ENCODE peak calls at places on chromosomes 1 and 21, in four cellular contexts. I is upper lobe of left lung, N is body of pancreas, C is uterus. J is an unnamed sample.

GRCh38 chr1:44905276-44905675 is 62.2 kb upstream of the PTCH2 start:
- DNase-seq in I (no peak), N (no peak), C (no peak), J (no peak)

GRCh38 chr1:183517401-183517800 is 45.1 kb downstream of the SMG7 start:
- DNase-seq in I (no peak), N (no peak), C (no peak), J (no peak)

GRCh38 chr21:43278766-43279577 is 110.2 kb downstream of the CRYAA start:
- DNase-seq in I (peak; percentile 57), N (no peak), C (no peak), J (no peak)

GRCh38 chr1:161772397-161772796 is 6.3 kb downstream of the ATF6 start:
- DNase-seq in I (no peak), N (no peak), C (no peak), J (no peak)

GRCh38 chr1:228459091-228459993 is 27.8 kb upstream of the RNF187 start:
- DNase-seq in I (peak; percentile 81), N (peak; percentile 35), C (peak; percentile 41), J (peak; percentile 69)

GRCh38 chr1:232853994-232854532 is 48.8 kb downstream of the MAP10 start:
- DNase-seq in I (no peak), N (no peak), C (no peak), J (no peak)

GRCh38 chr1:234970371-234970730 is 158.3 kb downstream of the TOMM20 start:
- DNase-seq in I (no peak), N (no peak), C (no peak), J (no peak)

GRCh38 chr1:151716771-151717631 is at the start of gene CELF3:
- DNase-seq in I (peak; percentile 86), N (peak; percentile 58), C (no peak), J (no peak)

GRCh38 chr21:26461500-26461899 is 111.6 kb downstream of the CYYR1 start:
- DNase-seq in I (no peak), N (no peak), C (no peak), J (no peak)

GRCh38 chr1:51231121-51231520 is 5.0 kb upstream of the RNF11 start:
- DNase-seq in I (no peak), N (no peak), C (no peak), J (no peak)

GRCh38 chr1:21823980-21824702 is 12.1 kb downstream of the LDLRAD2 start:
- DNase-seq in I (peak; percentile 60), N (no peak), C (no peak), J (no peak)

GRCh38 chr21:43929217-43929971 is 64.4 kb downstream of the AGPAT3 start:
- DNase-seq in I (peak; percentile 65), N (no peak), C (no peak), J (no peak)

GRCh38 chr1:170967042-170967910 is 31.9 kb downstream of the MROH9 start:
- DNase-seq in I (no peak), N (peak; percentile 27), C (no peak), J (no peak)

GRCh38 chr1:219090618-219091017 is 83.1 kb upstream of the LYPLAL1 start:
- DNase-seq in I (no peak), N (no peak), C (no peak), J (no peak)

GRCh38 chr1:37919277-37919676 is 27.6 kb downstream of the INPP5B start:
- DNase-seq in I (no peak), N (no peak), C (no peak), J (no peak)

GRCh38 chr1:42385283-42385682 is 4.7 kb downstream of the RIMKLA start:
- DNase-seq in I (no peak), N (no peak), C (no peak), J (no peak)

GRCh38 chr1:31368611-31369107 is 4.2 kb downstream of the FABP3 start:
- DNase-seq in I (no peak), N (peak; percentile 11), C (peak; percentile 24), J (no peak)

GRCh38 chr1:117607471-117607870 is 1.6 kb downstream of the TENT5C start:
- DNase-seq in I (no peak), N (peak; percentile 77), C (peak; percentile 17), J (no peak)

GRCh38 chr1:233897325-233898162 is 6.9 kb upstream of the SLC35F3 start:
- DNase-seq in I (no peak), N (no peak), C (no peak), J (no peak)

GRCh38 chr1:156600733-156601121 is 552 bp downstream of the GPATCH4 start:
- DNase-seq in I (no peak), N (no peak), C (no peak), J (no peak)

GRCh38 chr1:83802450-83803152 is 196.3 kb downstream of the TTLL7 start:
- DNase-seq in I (no peak), N (no peak), C (no peak), J (no peak)

GRCh38 chr1:228841632-228842031 is 106.4 kb downstream of the RHOU start:
- DNase-seq in I (no peak), N (no peak), C (no peak), J (no peak)

GRCh38 chr1:154961497-154962237 is at the start of gene PYGO2:
- DNase-seq in I (peak; percentile 96), N (peak; percentile 76), C (peak; percentile 77), J (peak; percentile 72)

GRCh38 chr1:46094454-46094853 is 38.0 kb downstream of the PIK3R3 start:
- DNase-seq in I (no peak), N (no peak), C (no peak), J (no peak)

GRCh38 chr1:200963076-200963475 is 60.4 kb downstream of the KIF21B start:
- DNase-seq in I (no peak), N (no peak), C (no peak), J (no peak)

GRCh38 chr1:12087797-12088314 is 24.8 kb downstream of the TNFRSF8 start:
- DNase-seq in I (no peak), N (no peak), C (no peak), J (no peak)

GRCh38 chr21:41765393-41765950 is 1.4 kb downstream of the RIPK4 start:
- DNase-seq in I (no peak), N (no peak), C (no peak), J (no peak)

GRCh38 chr1:158019177-158019868 is 25.9 kb downstream of the KIRREL1 start:
- DNase-seq in I (no peak), N (peak; percentile 56), C (peak; percentile 70), J (peak; percentile 59)

GRCh38 chr1:203149188-203149840 is 21.8 kb downstream of the ADORA1 start:
- DNase-seq in I (no peak), N (peak; percentile 64), C (no peak), J (no peak)

GRCh38 chr1:42312576-42313212 is 22.3 kb downstream of the FOXJ3 start:
- DNase-seq in I (no peak), N (no peak), C (no peak), J (no peak)

GRCh38 chr1:100613817-100614559 is 76.0 kb downstream of the GPR88 start:
- DNase-seq in I (no peak), N (no peak), C (no peak), J (no peak)

GRCh38 chr1:234734864-234735263 is 124.9 kb upstream of the IRF2BP2 start:
- DNase-seq in I (no peak), N (no peak), C (no peak), J (no peak)

GRCh38 chr1:10692401-10693021 is 103.9 kb downstream of the CASZ1 start:
- DNase-seq in I (no peak), N (peak; percentile 76), C (no peak), J (no peak)
- TF ChIP-seq POLR2A in I (no peak), N (no peak), C (no peak), J (no peak)

GRCh38 chr1:86201321-86201720 is 44.7 kb upstream of the COL24A1 start:
- DNase-seq in I (no peak), N (no peak), C (no peak), J (no peak)

GRCh38 chr1:86194491-86195034 is 38.0 kb upstream of the COL24A1 start:
- DNase-seq in I (no peak), N (no peak), C (no peak), J (no peak)

GRCh38 chr1:86200901-86201300 is 44.3 kb upstream of the COL24A1 start:
- DNase-seq in I (no peak), N (no peak), C (no peak), J (no peak)

GRCh38 chr1:86195281-86195680 is 38.7 kb upstream of the COL24A1 start:
- DNase-seq in I (no peak), N (no peak), C (no peak), J (no peak)

GRCh38 chr1:86197206-86197855 is 40.8 kb upstream of the COL24A1 start:
- DNase-seq in I (no peak), N (no peak), C (no peak), J (no peak)
- TF ChIP-seq POLR2A in I (no peak), N (no peak), C (no peak), J (no peak)

GRCh38 chr1:40391688-40392145 is 18.2 kb downstream of the SMAP2 start:
- DNase-seq in I (no peak), N (no peak), C (no peak), J (no peak)
- TF ChIP-seq POLR2A in I (peak; percentile 23), N (no peak), C (no peak), J (no peak)

GRCh38 chr1:160742428-160743127 is 3.5 kb downstream of the SLAMF7 start:
- DNase-seq in I (no peak), N (no peak), C (no peak), J (no peak)
- TF ChIP-seq POLR2A in I (no peak), N (no peak), C (no peak), J (no peak)

DNA sequence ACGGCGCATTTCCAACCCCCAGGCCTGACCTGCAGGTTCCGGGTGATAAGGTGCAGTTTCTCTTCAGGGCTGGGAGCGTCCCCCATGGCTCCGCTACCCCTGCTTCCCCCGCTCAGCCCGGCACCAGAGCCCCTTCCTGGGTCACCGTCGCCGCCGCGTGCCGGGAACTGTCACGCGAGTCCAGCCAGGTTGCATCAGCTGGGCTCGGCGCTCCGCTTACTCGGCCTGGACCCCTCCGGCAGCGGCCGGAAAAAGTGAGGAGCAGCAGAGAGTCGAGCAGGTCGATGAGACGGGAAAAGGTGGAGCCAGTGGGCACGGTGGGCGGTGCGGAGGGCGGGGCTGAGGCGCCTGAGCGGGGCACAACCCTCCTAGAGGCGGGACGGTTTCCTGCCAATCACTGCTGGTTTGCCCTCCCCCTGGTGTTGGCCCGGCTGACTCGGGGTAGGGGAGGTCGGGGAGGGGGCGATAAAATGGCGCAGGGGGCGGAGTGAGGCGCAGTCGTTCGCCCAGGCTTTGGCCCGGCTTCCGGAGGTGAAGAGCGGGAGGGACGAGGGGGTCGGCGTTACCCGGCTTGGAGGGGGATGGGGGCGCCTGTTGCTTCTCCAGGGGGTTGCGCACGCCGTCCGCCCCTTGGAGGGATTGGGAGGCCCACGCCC is at the start of the genes S100PBP and YARS1:
- DNase-seq in I (peak; percentile 100), N (peak; percentile 99), C (peak; percentile 100), J (peak; percentile 87)
- TF ChIP-seq POLR2A in I (peak; percentile 83), N (peak; percentile 80), C (peak; percentile 72), J (peak; percentile 73)

GRCh38 chr21:36851121-36851520 is 115.3 kb downstream of the HLCS start:
- DNase-seq in I (no peak), N (no peak), C (no peak), J (no peak)
- TF ChIP-seq POLR2A in I (no peak), N (no peak), C (no peak), J (no peak)